ENCODE peak calls at places on chromosomes 6 and 20, in seven cellular contexts. D is spleen, U is Panc1, L is H1, F is left ventricle myocardium inferior, P is upper lobe of right lung, V is thyroid gland. J is an unnamed sample.

GRCh38 chr6:134480593-134480992 is 162.7 kb upstream of the SGK1 start:
- DNase-seq in D (no peak), F (no peak), P (no peak), V (no peak), L (no peak), U (no peak), J (no peak)

GRCh38 chr6:143061597-143062385 is 1.1 kb downstream of the AIG1 start:
- DNase-seq in P (no peak), U (no peak), L (no peak), D (no peak), F (no peak), V (no peak), J (no peak)

GRCh38 chr6:72760130-72760793 is 138.4 kb downstream of the KCNQ5 start:
- DNase-seq in V (peak; percentile 13), L (no peak), P (no peak), F (no peak), U (no peak), D (no peak), J (no peak)

GRCh38 chr20:4795394-4795793 is 73.7 kb downstream of the PRND start:
- DNase-seq in P (no peak), L (no peak), V (no peak), F (no peak), U (no peak), D (no peak), J (peak; percentile 65)

GRCh38 chr20:42204261-42204660 is 586.1 kb upstream of the CHD6 start:
- DNase-seq in D (no peak), P (no peak), F (no peak), V (peak; percentile 1), L (no peak), U (no peak), J (no peak)

GRCh38 chr6:166307082-166307980 is 861 bp downstream of the PRR18 start:
- DNase-seq in L (no peak), F (no peak), P (no peak), U (no peak), V (peak; percentile 42), D (peak; percentile 75), J (no peak)

GRCh38 chr6:105326838-105327745 is 75.8 kb downstream of the PREP start:
- DNase-seq in V (peak; percentile 49), U (peak; percentile 66), L (no peak), P (no peak), F (no peak), D (no peak), J (no peak)

GRCh38 chr6:157714153-157714490 is 108.9 kb upstream of the SNX9 start:
- DNase-seq in D (no peak), U (no peak), F (no peak), V (no peak), L (no peak), P (no peak), J (no peak)

GRCh38 chr6:142015011-142015410 is 117.7 kb upstream of the GJE1 start:
- DNase-seq in F (no peak), U (no peak), D (no peak), P (no peak), L (no peak), V (no peak), J (no peak)

GRCh38 chr20:34083137-34083536 is 28.9 kb downstream of the EIF2S2 start:
- DNase-seq in D (no peak), L (no peak), P (peak; percentile 90), F (peak; percentile 81), U (no peak), V (peak; percentile 89), J (peak; percentile 92)

GRCh38 chr6:38476141-38476540 is 163.6 kb downstream of the BTBD9 start:
- DNase-seq in U (no peak), V (no peak), F (no peak), D (no peak), P (no peak), L (no peak), J (no peak)

GRCh38 chr20:48644286-48644828 is 183.4 kb downstream of the PREX1 start:
- DNase-seq in U (no peak), D (peak; percentile 46), V (no peak), L (no peak), P (no peak), F (no peak), J (no peak)

GRCh38 chr20:59832406-59833156 is 100.9 kb downstream of the SYCP2 start:
- DNase-seq in D (peak; percentile 46), P (no peak), U (no peak), V (no peak), F (peak; percentile 5), L (no peak), J (no peak)

GRCh38 chr6:142548571-142548970 is 246.8 kb downstream of the ADGRG6 start:
- DNase-seq in F (no peak), P (no peak), L (no peak), U (no peak), D (no peak), V (no peak), J (no peak)

DNA sequence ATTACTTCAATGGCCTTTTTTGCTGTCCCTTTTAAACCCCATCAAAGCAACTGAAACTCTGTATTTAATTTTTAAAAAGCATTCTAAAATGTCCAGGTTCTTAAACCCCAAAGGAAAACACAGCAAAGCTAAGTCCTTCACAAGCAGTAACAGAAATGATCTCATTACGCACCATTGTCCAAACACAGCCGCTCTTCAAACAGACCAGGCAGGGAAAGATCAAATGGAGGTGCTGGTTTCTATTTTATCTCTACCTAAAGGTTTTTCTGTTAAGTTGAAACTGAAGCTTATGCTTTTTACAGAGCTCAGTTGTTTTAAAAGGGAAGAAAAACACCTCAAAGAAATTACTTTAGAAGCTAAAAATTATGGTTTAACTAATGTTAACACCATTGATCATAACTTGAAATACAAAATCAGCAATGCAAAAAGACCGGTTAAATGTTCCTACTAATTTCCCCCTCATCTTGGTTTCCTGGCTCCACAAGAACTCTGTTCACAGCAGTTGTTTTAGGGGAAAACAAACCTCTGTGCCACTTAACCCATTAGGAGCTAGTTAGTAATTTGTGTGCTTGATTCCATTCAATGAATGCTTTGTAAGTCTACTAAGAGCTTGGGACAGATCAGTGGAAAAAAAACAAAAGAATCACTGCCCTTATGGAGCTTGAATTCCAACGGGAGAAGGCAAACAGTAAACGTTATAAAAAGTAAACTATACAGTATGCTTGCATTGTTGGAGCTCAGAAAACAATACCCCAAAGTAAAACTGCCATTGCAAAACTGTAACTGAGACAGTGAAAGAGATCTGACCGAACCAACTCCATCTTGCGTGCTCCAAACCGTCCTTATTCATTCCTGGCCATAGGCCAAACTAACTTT is 87.4 kb downstream of the CD24 start:
- DNase-seq in V (peak; percentile 31), F (no peak), P (no peak), L (no peak), D (no peak), U (no peak), J (no peak)
- H3K4me1 ChIP-seq in V (peaks cover 41% of the 10 kb centered on the region), F (no peaks in the 10 kb centered on the region), P (no peaks in the 10 kb centered on the region), L (peaks cover 2% of the 10 kb centered on the region), D (peaks cover 11% of the 10 kb centered on the region), U (no peaks in the 10 kb centered on the region), J (no peaks in the 10 kb centered on the region)

GRCh38 chr20:21101453-21102251 is 4.5 kb downstream of the LINC00237 start:
- DNase-seq in P (peak; percentile 65), L (no peak), U (no peak), V (peak; percentile 13), D (peak; percentile 81), F (no peak), J (no peak)
- H3K4me3 ChIP-seq in P (peak overlapping the region; percentile 47), L (peak overlapping the region; percentile 67), U (no peak overlapping the region), V (peak overlapping the region; percentile 18), D (peak overlapping the region; percentile 36), F (peak overlapping the region; percentile 62), J (peak overlapping the region; percentile 30)

GRCh38 chr6:35475573-35475972 is 7.4 kb downstream of the RPL10A start:
- DNase-seq in V (no peak), U (no peak), P (no peak), F (no peak), L (no peak), D (no peak), J (no peak)

GRCh38 chr6:35473075-35473848 is 5.1 kb downstream of the RPL10A start:
- DNase-seq in P (no peak), U (no peak), V (no peak), L (no peak), D (no peak), F (no peak), J (no peak)

GRCh38 chr6:35474978-35475570 is 6.9 kb downstream of the RPL10A start:
- DNase-seq in P (no peak), F (no peak), D (no peak), U (no peak), L (no peak), V (no peak), J (no peak)

GRCh38 chr6:35473849-35474128 is 5.6 kb downstream of the RPL10A start:
- DNase-seq in F (no peak), V (no peak), U (no peak), D (no peak), P (no peak), L (no peak), J (no peak)

DNA sequence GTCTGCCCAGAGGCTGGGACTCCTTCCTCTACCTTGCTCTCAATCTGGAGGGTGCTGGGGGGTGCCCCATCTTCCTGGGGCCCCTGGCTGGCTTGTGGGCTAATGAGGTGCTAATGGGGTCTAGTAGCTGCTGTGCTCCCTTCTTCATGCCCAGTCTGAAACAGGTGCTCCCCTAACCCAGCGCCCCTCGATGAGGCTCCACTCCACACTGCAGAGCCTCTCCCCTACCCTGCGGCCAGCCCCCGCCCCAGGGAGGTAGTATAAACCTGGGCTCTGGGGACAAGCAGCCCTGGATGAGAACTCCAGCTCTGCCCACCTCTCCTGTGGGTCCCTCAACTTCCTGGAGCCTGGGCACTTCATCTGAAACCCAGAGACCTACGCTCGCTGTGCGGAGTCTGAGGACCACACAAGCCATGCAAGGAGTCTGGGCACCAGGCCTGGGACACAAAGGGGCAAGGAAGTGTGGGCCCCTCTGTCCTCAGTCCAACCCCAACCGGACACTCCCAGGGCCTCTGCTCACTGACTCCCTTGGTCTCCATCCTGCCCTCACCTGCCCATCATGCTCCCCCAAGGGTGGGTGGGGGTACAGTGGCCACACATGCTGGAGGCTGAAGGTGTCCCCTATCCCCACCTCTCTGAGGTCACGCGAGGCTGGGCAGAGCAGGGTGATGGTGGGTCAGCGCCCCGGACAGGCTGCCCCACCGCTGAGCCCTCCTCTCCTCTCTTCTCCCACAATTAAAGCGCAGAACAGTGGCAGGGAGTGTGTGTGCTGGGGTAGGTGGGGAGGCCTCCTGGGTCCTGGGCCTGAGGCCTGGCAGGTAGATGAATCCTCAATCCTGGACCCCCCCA is 6.2 kb downstream of the RPL10A start:
- DNase-seq in F (no peak), L (no peak), U (no peak), P (no peak), D (no peak), V (no peak), J (no peak)
- H3K27ac ChIP-seq in F (no peak overlapping the region), L (no peak overlapping the region), U (no peak overlapping the region), P (no peak overlapping the region), D (no peak overlapping the region), V (no peak overlapping the region), J (no peak overlapping the region)

GRCh38 chr6:152981989-152982767 is 663 bp downstream of the FBXO5 start:
- DNase-seq in L (no peak), D (peak; percentile 90), P (peak; percentile 63), U (no peak), V (no peak), F (no peak), J (no peak)

GRCh38 chr6:152981219-152981618 is 1.6 kb downstream of the FBXO5 start:
- DNase-seq in V (no peak), D (no peak), F (no peak), P (no peak), U (no peak), L (no peak), J (no peak)

GRCh38 chr6:152984387-152984872 is 1.6 kb upstream of the FBXO5 start:
- DNase-seq in L (no peak), D (no peak), U (no peak), P (no peak), V (no peak), F (no peak), J (no peak)

GRCh38 chr6:152983637-152984386 is 971 bp upstream of the FBXO5 start:
- DNase-seq in P (peak; percentile 74), V (peak; percentile 95), D (peak; percentile 98), L (no peak), U (peak; percentile 53), F (peak; percentile 94), J (peak; percentile 93)

GRCh38 chr6:152982768-152983636 is at the start of gene FBXO5:
- DNase-seq in L (peak; percentile 94), P (peak; percentile 99), F (peak; percentile 98), V (peak; percentile 98), D (peak; percentile 99), U (peak; percentile 87), J (peak; percentile 99)
- H3K4me1 ChIP-seq in L (peaks cover 2% of the 10 kb centered on the region), P (peaks cover 24% of the 10 kb centered on the region), F (peaks cover 30% of the 10 kb centered on the region), V (peaks cover 14% of the 10 kb centered on the region), D (peaks cover 59% of the 10 kb centered on the region), U (peaks cover 32% of the 10 kb centered on the region), J (peaks cover 10% of the 10 kb centered on the region)